ENCODE peak calls at places on chromosomes 11 and 22, in seven cellular contexts. Y is SK-N-SH; B is GM04503; I is GM20000; U is cardiac muscle cell; E is CD8-positive, alpha-beta memory T cell; H is heart right ventricle. X is an unnamed sample.

GRCh38 chr11:120134106-120134930 is 3.6 kb downstream of the TRIM29 start:
- DNase-seq in Y (peak; percentile 5), B (no peak), I (no peak), U (no peak), E (no peak), H (no peak), X (peak; percentile 60)

GRCh38 chr11:46920709-46921108 is 2.4 kb upstream of the LRP4 start:
- DNase-seq in Y (no peak), B (peak; percentile 99), I (no peak), U (no peak), E (no peak), H (no peak), X (no peak)

GRCh38 chr22:20916916-20917810 is at the start of gene CRKL:
- DNase-seq in Y (peak; percentile 100), B (peak; percentile 83), I (peak; percentile 100), U (peak; percentile 98), E (peak; percentile 95), H (peak; percentile 97), X (peak; percentile 98)

GRCh38 chr11:61357233-61357893 is 4.3 kb downstream of the CYB561A3 start:
- DNase-seq in Y (no peak), B (no peak), I (peak; percentile 59), U (no peak), E (no peak), H (no peak), X (no peak)

GRCh38 chr11:3093281-3094191 is 36.3 kb upstream of the CARS1 start:
- DNase-seq in Y (peak; percentile 52), B (no peak), I (no peak), U (no peak), E (no peak), H (no peak), X (peak; percentile 87)

GRCh38 chr11:32758291-32758690 is 36.2 kb downstream of the CCDC73 start:
- DNase-seq in Y (no peak), B (no peak), I (no peak), U (no peak), E (no peak), H (no peak), X (no peak)

GRCh38 chr11:130849215-130849568 is 67.1 kb downstream of the SNX19 start:
- DNase-seq in Y (no peak), B (peak; percentile 81), I (no peak), U (no peak), E (no peak), H (no peak), X (no peak)

GRCh38 chr22:19629720-19630419 is 84.4 kb upstream of the SEPTIN5 start:
- DNase-seq in Y (peak; percentile 95), B (peak; percentile 11), I (peak; percentile 92), U (peak; percentile 90), E (peak; percentile 82), H (peak; percentile 82), X (peak; percentile 91)

GRCh38 chr11:7630002-7630401 is 43.3 kb downstream of the CYB5R2 start:
- DNase-seq in Y (no peak), B (no peak), I (no peak), U (no peak), E (no peak), H (peak; percentile 45), X (no peak)

GRCh38 chr11:119175493-119176077 is 7.1 kb downstream of the NLRX1 start:
- DNase-seq in Y (peak; percentile 70), B (peak; percentile 12), I (no peak), U (no peak), E (no peak), H (no peak), X (no peak)

GRCh38 chr22:27835446-27835845 is 33.9 kb upstream of the MN1 start:
- DNase-seq in Y (no peak), B (no peak), I (no peak), U (no peak), E (no peak), H (no peak), X (peak; percentile 22)

GRCh38 chr11:40188848-40189247 is 1270.6 kb downstream of the LRRC4C start:
- DNase-seq in Y (no peak), B (no peak), I (no peak), U (no peak), E (no peak), H (no peak), X (no peak)

GRCh38 chr11:116885951-116886629 is 48.7 kb upstream of the APOA1 start:
- DNase-seq in Y (no peak), B (no peak), I (no peak), U (no peak), E (no peak), H (no peak), X (no peak)

X was measured in mesenteric fat pad.